ENCODE peak calls at places on chromosomes 6 and 20, in five cellular contexts. J, Y, P, G and M are unnamed samples.

GRCh38 chr6:129099696-129100095 is 216.8 kb downstream of the LAMA2 start:
- DNase-seq in P (no peak), Y (no peak), J (no peak), G (no peak), M (no peak)

GRCh38 chr20:41701596-41702350 is 83.6 kb upstream of the CHD6 start:
- DNase-seq in G (no peak), Y (no peak), P (no peak), J (no peak), M (no peak)

GRCh38 chr6:1311400-1312192 is at the start of gene FOXQ1:
- DNase-seq in J (peak; percentile 56), Y (peak; percentile 40), P (no peak), G (peak; percentile 77), M (no peak)

GRCh38 chr6:150380256-150380655 is 11.4 kb downstream of the IYD start:
- DNase-seq in Y (no peak), J (no peak), P (no peak), G (no peak), M (no peak)

GRCh38 chr6:170083236-170084051 is 207.4 kb downstream of the DLL1 start:
- DNase-seq in P (no peak), J (peak; percentile 51), G (peak; percentile 6), Y (no peak), M (no peak)

GRCh38 chr6:30787954-30788353 is 43.6 kb upstream of the IER3 start:
- DNase-seq in P (no peak), G (no peak), Y (no peak), J (no peak), M (no peak)

GRCh38 chr6:26415791-26416190 is 13.7 kb downstream of the BTN3A1 start:
- DNase-seq in J (no peak), Y (peak; percentile 38), P (no peak), G (no peak), M (no peak)

GRCh38 chr6:9484091-9484490 is 930.8 kb downstream of the TFAP2A start:
- DNase-seq in G (no peak), P (no peak), J (no peak), Y (no peak), M (no peak)

GRCh38 chr20:23995905-23996666 is 7.5 kb upstream of the GGTLC1 start:
- DNase-seq in J (no peak), Y (peak; percentile 24), G (peak; percentile 42), P (no peak), M (no peak)

GRCh38 chr6:67630146-67630545 is 1004.9 kb upstream of the ADGRB3 start:
- DNase-seq in J (no peak), Y (peak; percentile 74), P (no peak), G (no peak), M (no peak)

GRCh38 chr6:52724406-52725121 is 38.7 kb downstream of the GSTA2 start:
- DNase-seq in Y (peak; percentile 60), G (peak; percentile 81), J (peak; percentile 78), P (peak; percentile 58), M (peak; percentile 76)

GRCh38 chr6:20302702-20303251 is 90.5 kb upstream of the MBOAT1 start:
- DNase-seq in G (no peak), J (no peak), Y (peak; percentile 57), P (no peak), M (no peak)

GRCh38 chr20:46767127-46767761 is 57.8 kb downstream of the SLC2A10 start:
- DNase-seq in J (no peak), Y (peak; percentile 36), G (peak; percentile 51), P (peak; percentile 65), M (peak; percentile 40)

GRCh38 chr20:50621068-50621467 is 70.3 kb downstream of the RIPOR3 start:
- DNase-seq in P (no peak), Y (no peak), G (no peak), J (no peak), M (no peak)

GRCh38 chr20:58420798-58421496 is 31.9 kb downstream of the VAPB start:
- DNase-seq in G (no peak), P (peak; percentile 47), Y (peak; percentile 86), J (no peak), M (peak; percentile 67)

GRCh38 chr20:57509665-57510237 is 15.2 kb downstream of the CTCFL start:
- DNase-seq in G (peak; percentile 29), J (no peak), Y (no peak), P (peak; percentile 68), M (peak; percentile 51)

GRCh38 chr20:18705490-18705889 is 108.1 kb upstream of the SCP2D1 start:
- DNase-seq in P (no peak), J (no peak), G (no peak), Y (peak; percentile 97), M (peak; percentile 45)

GRCh38 chr20:1313236-1313964 is 15.5 kb downstream of the SDCBP2 start:
- DNase-seq in G (peak; percentile 73), J (peak; percentile 90), P (peak; percentile 75), Y (peak; percentile 71), M (peak; percentile 67)

GRCh38 chr6:89927788-89928565 is 33.7 kb downstream of the GJA10 start:
- DNase-seq in G (no peak), J (no peak), Y (peak; percentile 36), P (no peak), M (no peak)

GRCh38 chr20:37995856-37996625 is 37.2 kb downstream of the TTI1 start:
- DNase-seq in J (no peak), G (no peak), Y (no peak), P (no peak), M (no peak)

GRCh38 chr20:15378151-15378550 is 1040.7 kb upstream of the FLRT3 start:
- DNase-seq in J (no peak), G (no peak), P (no peak), Y (no peak), M (no peak)

GRCh38 chr6:167760979-167761793 is 65.5 kb upstream of the AFDN start:
- DNase-seq in P (no peak), J (peak; percentile 53), Y (peak; percentile 0), G (no peak), M (no peak)

GRCh38 chr20:40414843-40415615 is 274.0 kb downstream of the MAFB start:
- DNase-seq in G (peak; percentile 56), P (no peak), Y (no peak), J (no peak), M (no peak)

GRCh38 chr20:39067526-39068216 is 105.5 kb downstream of the DHX35 start:
- DNase-seq in G (no peak), P (no peak), Y (peak; percentile 64), J (no peak), M (no peak)

GRCh38 chr6:89640804-89641203 is 2.3 kb upstream of the LYRM2 start:
- DNase-seq in P (no peak), G (no peak), Y (peak; percentile 78), J (no peak), M (no peak)

GRCh38 chr20:62143976-62144825 is 632 bp downstream of the SS18L1 start:
- DNase-seq in P (peak; percentile 68), J (peak; percentile 91), G (peak; percentile 62), Y (peak; percentile 60), M (no peak)

GRCh38 chr20:43686820-43687219 is 19.9 kb downstream of the MYBL2 start:
- DNase-seq in G (no peak), P (no peak), J (no peak), Y (no peak), M (no peak)

GRCh38 chr6:72580281-72580940 is 41.5 kb upstream of the KCNQ5 start:
- DNase-seq in P (peak; percentile 19), Y (peak; percentile 88), G (no peak), J (no peak), M (peak; percentile 11)

DNA sequence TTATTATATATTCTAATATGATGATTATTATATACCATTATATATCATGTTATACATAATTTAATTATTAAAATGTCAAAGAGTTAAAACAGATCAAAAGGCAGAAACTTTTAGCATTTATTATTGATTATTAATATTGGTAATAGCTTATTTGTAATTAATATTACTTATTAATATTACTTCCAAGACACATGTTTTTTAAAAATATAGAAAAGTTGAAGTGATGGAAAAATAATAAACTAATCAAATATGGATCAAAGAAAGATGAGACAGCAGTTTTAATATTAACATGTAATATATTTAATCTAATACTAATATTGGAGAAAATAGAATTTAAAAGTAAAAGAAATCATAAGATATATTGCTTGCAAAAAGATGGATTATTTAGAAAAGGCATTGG is 154.6 kb upstream of the TAB2 start:
- DNase-seq in Y (no peak), P (no peak), J (no peak), G (no peak), M (no peak)
- TF ChIP-seq POLR2A in Y (no peak), P (no peak), J (no peak), G (no peak), M (no peak)

GRCh38 chr6:139375239-139376053 is 998 bp upstream of the CITED2 start:
- DNase-seq in Y (peak; percentile 98), G (peak; percentile 95), J (peak; percentile 97), P (peak; percentile 64), M (peak; percentile 42)

GRCh38 chr6:139373154-139373927 is 1.1 kb downstream of the CITED2 start:
- DNase-seq in J (peak; percentile 97), Y (peak; percentile 40), P (peak; percentile 6), G (peak; percentile 74), M (no peak)

GRCh38 chr6:139376054-139376355 is 1.6 kb upstream of the CITED2 start:
- DNase-seq in P (no peak), J (no peak), Y (no peak), G (no peak), M (no peak)

GRCh38 chr6:139373928-139374356 is 506 bp downstream of the CITED2 start:
- DNase-seq in P (peak; percentile 3), G (no peak), Y (no peak), J (no peak), M (no peak)

GRCh38 chr6:139374357-139375238 is at the start of gene CITED2:
- DNase-seq in P (peak; percentile 49), J (peak; percentile 97), G (peak; percentile 97), Y (peak; percentile 96), M (peak; percentile 26)
- TF ChIP-seq POLR2A in P (peak; percentile 98), J (peak; percentile 99), G (peak; percentile 100), Y (peak; percentile 100), M (peak; percentile 99)

DNA sequence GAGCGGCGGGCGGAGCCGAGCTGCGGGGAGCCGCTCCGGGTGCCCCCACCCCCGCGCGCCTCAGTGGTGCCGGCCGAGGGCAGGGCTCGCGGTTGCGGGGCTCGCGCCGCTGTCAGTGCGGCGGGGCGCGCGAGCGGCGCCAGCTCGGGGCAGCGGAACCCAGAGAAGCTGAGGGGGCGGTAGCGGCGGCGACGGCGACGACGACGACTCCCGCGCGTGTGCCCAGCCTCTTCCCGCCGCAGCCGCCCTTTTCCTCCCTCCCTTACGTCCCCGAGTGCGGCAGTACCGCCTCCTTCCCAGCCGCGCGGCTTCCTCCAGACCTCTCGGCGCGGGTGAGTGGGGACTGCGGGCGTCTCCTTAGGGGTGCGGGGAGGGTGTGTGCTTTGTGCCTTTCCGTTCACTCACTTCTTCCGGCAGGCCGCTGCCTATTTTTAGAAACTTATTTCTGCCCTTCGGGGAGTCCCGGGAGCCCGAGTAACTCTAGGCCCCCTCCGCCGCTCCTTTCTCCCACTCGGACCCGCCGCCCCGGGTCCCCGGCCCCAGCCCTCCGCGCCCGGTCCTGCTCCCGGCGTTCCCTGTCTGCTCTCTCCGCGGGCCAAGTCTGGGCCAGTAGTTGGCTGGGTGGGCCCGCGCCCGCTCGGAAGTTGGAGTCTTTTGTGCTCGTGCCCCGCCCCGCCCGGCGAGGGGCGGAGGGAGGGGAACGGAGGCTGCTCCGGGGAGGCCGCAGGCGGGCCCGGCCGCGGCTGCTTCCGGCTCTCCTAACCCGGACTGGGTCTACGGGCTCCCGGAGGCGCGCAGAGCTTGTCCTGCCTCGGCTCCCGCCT is at the start of gene RALY:
- DNase-seq in G (peak; percentile 89), P (peak; percentile 68), J (peak; percentile 98), Y (peak; percentile 72), M (peak; percentile 58)
- TF ChIP-seq POLR2A in G (peak; percentile 89), P (peak; percentile 92), J (peak; percentile 90), Y (peak; percentile 97), M (peak; percentile 96)

DNA sequence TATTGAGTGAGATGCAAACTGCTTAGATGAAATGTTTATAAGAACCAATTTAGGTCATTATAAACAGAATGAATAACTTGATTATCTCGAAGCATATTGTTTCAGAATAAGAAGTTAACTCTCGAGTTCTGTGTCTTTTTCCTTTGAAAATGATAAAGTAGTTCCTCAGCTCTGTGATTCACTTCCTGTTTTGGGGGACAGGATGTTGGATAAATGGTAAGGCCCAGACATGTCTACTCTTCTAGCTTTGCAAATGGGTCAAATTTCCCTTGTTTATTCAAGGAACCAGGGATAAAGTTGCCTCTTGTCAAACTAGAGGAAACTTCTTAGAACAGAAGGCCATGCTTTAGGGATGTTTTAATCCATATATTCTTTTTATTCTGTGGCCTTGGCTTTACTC is 246.9 kb downstream of the SOX4 start:
- DNase-seq in Y (peak; percentile 78), P (no peak), J (no peak), G (no peak), M (no peak)
- TF ChIP-seq POLR2A in Y (no peak), P (no peak), J (no peak), G (no peak), M (no peak)